ENCODE peak calls at places on chromosomes 11 and 22, in five cellular contexts. One of them, this sample, is unnamed.

GRCh38 chr11:125262825-125263218 is 98.3 kb downstream of the PKNOX2 start:
- DNase-seq in thoracic aorta: no peak
- DNase-seq in fibroblast of lung: no peak
- DNase-seq in transverse colon: no peak
- DNase-seq in PC-3: no peak
- DNase-seq in this sample: peak

GRCh38 chr22:42075277-42075676 is 1.2 kb downstream of the PHETA2 start:
- DNase-seq in transverse colon: no peak
- DNase-seq in PC-3: no peak
- DNase-seq in thoracic aorta: no peak
- DNase-seq in fibroblast of lung: no peak
- DNase-seq in this sample: no peak

GRCh38 chr11:6695377-6695776 is 12.2 kb upstream of the MRPL17 start:
- DNase-seq in transverse colon: no peak
- DNase-seq in thoracic aorta: no peak
- DNase-seq in PC-3: no peak
- DNase-seq in fibroblast of lung: peak
- DNase-seq in this sample: peak

GRCh38 chr11:25163421-25163820 is 666.6 kb downstream of the LUZP2 start:
- DNase-seq in transverse colon: no peak
- DNase-seq in PC-3: no peak
- DNase-seq in thoracic aorta: no peak
- DNase-seq in fibroblast of lung: peak
- DNase-seq in this sample: peak

GRCh38 chr11:2707736-2708135 is 7.9 kb upstream of the KCNQ1OT1 start:
- DNase-seq in transverse colon: no peak
- DNase-seq in PC-3: no peak
- DNase-seq in thoracic aorta: no peak
- DNase-seq in fibroblast of lung: no peak
- DNase-seq in this sample: no peak

GRCh38 chr11:62013266-62014157 is 46.1 kb upstream of the FTH1 start:
- DNase-seq in fibroblast of lung: no peak
- DNase-seq in transverse colon: peak
- DNase-seq in PC-3: peak
- DNase-seq in thoracic aorta: no peak
- DNase-seq in this sample: no peak

GRCh38 chr11:119352857-119353260 is 6.4 kb upstream of the MFRP start:
- DNase-seq in transverse colon: no peak
- DNase-seq in PC-3: peak
- DNase-seq in thoracic aorta: no peak
- DNase-seq in fibroblast of lung: peak
- DNase-seq in this sample: peak

GRCh38 chr11:70111269-70112016 is 33.3 kb downstream of the ANO1 start:
- DNase-seq in PC-3: peak
- DNase-seq in thoracic aorta: no peak
- DNase-seq in transverse colon: peak
- DNase-seq in fibroblast of lung: peak
- DNase-seq in this sample: peak

GRCh38 chr22:25750569-25751173 is 8.7 kb downstream of the MYO18B start:
- DNase-seq in PC-3: no peak
- DNase-seq in thoracic aorta: no peak
- DNase-seq in transverse colon: no peak
- DNase-seq in fibroblast of lung: no peak
- DNase-seq in this sample: no peak

GRCh38 chr22:26845016-26845728 is 187.8 kb downstream of the MIAT start:
- DNase-seq in fibroblast of lung: no peak
- DNase-seq in PC-3: no peak
- DNase-seq in transverse colon: no peak
- DNase-seq in thoracic aorta: no peak
- DNase-seq in this sample: peak

GRCh38 chr11:71477637-71478011 is 24.6 kb downstream of the NADSYN1 start:
- DNase-seq in PC-3: no peak
- DNase-seq in transverse colon: no peak
- DNase-seq in fibroblast of lung: no peak
- DNase-seq in thoracic aorta: no peak
- DNase-seq in this sample: no peak

GRCh38 chr22:36569999-36570398 is 41.0 kb upstream of the EIF3D start:
- DNase-seq in fibroblast of lung: peak
- DNase-seq in transverse colon: no peak
- DNase-seq in thoracic aorta: no peak
- DNase-seq in PC-3: no peak
- DNase-seq in this sample: peak

GRCh38 chr22:43239102-43239875 is 52.4 kb upstream of the TTLL12 start:
- DNase-seq in transverse colon: no peak
- DNase-seq in thoracic aorta: no peak
- DNase-seq in fibroblast of lung: no peak
- DNase-seq in PC-3: no peak
- DNase-seq in this sample: no peak

GRCh38 chr11:62604460-62605130 is 2.9 kb upstream of the MTA2 start:
- DNase-seq in transverse colon: no peak
- DNase-seq in PC-3: no peak
- DNase-seq in fibroblast of lung: no peak
- DNase-seq in thoracic aorta: no peak
- DNase-seq in this sample: peak

GRCh38 chr11:129766858-129767604 is 48.6 kb upstream of the TMEM45B start:
- DNase-seq in fibroblast of lung: peak
- DNase-seq in thoracic aorta: no peak
- DNase-seq in transverse colon: peak
- DNase-seq in PC-3: peak
- DNase-seq in this sample: peak

GRCh38 chr11:129694538-129694937 is 121.1 kb upstream of the TMEM45B start:
- DNase-seq in transverse colon: peak
- DNase-seq in fibroblast of lung: no peak
- DNase-seq in PC-3: peak
- DNase-seq in thoracic aorta: no peak
- DNase-seq in this sample: no peak

GRCh38 chr11:46906596-46906995 is 11.8 kb downstream of the LRP4 start:
- DNase-seq in thoracic aorta: no peak
- DNase-seq in PC-3: no peak
- DNase-seq in transverse colon: no peak
- DNase-seq in fibroblast of lung: no peak
- DNase-seq in this sample: peak

GRCh38 chr11:65262381-65262680 is 569 bp downstream of the POLA2 start:
- DNase-seq in transverse colon: peak
- DNase-seq in fibroblast of lung: peak
- DNase-seq in PC-3: peak
- DNase-seq in thoracic aorta: no peak
- DNase-seq in this sample: no peak

GRCh38 chr22:43228863-43229262 is 41.9 kb upstream of the TTLL12 start:
- DNase-seq in fibroblast of lung: no peak
- DNase-seq in thoracic aorta: no peak
- DNase-seq in transverse colon: no peak
- DNase-seq in PC-3: no peak
- DNase-seq in this sample: no peak

GRCh38 chr11:16611395-16612233 is 126.8 kb upstream of the C11orf58 start:
- DNase-seq in thoracic aorta: no peak
- DNase-seq in transverse colon: no peak
- DNase-seq in PC-3: no peak
- DNase-seq in fibroblast of lung: peak
- DNase-seq in this sample: no peak

GRCh38 chr11:10926801-10927200 is 68.9 kb upstream of the ZBED5 start:
- DNase-seq in thoracic aorta: no peak
- DNase-seq in PC-3: peak
- DNase-seq in transverse colon: no peak
- DNase-seq in fibroblast of lung: no peak
- DNase-seq in this sample: peak

GRCh38 chr22:39703890-39704658 is 133.5 kb downstream of the CACNA1I start:
- DNase-seq in transverse colon: peak
- DNase-seq in thoracic aorta: no peak
- DNase-seq in fibroblast of lung: peak
- DNase-seq in PC-3: no peak
- DNase-seq in this sample: no peak

GRCh38 chr22:42742940-42743339 is 22.3 kb upstream of the A4GALT start:
- DNase-seq in transverse colon: no peak
- DNase-seq in thoracic aorta: no peak
- DNase-seq in fibroblast of lung: no peak
- DNase-seq in PC-3: no peak
- DNase-seq in this sample: peak

GRCh38 chr11:120272303-120272702 is 32.4 kb downstream of the POU2F3 start:
- DNase-seq in PC-3: peak
- DNase-seq in thoracic aorta: no peak
- DNase-seq in fibroblast of lung: peak
- DNase-seq in transverse colon: no peak
- DNase-seq in this sample: peak

GRCh38 chr11:27204527-27204926 is 158.5 kb downstream of the CCDC34 start:
- DNase-seq in PC-3: peak
- DNase-seq in thoracic aorta: no peak
- DNase-seq in transverse colon: peak
- DNase-seq in fibroblast of lung: no peak
- DNase-seq in this sample: peak

GRCh38 chr11:69151811-69152210 is 3.9 kb upstream of the SMIM38 start:
- DNase-seq in PC-3: no peak
- DNase-seq in transverse colon: no peak
- DNase-seq in thoracic aorta: no peak
- DNase-seq in fibroblast of lung: no peak
- DNase-seq in this sample: no peak

GRCh38 chr11:1547467-1548098 is 24.5 kb downstream of the DUSP8 start:
- DNase-seq in fibroblast of lung: no peak
- DNase-seq in PC-3: no peak
- DNase-seq in transverse colon: no peak
- DNase-seq in thoracic aorta: no peak
- DNase-seq in this sample: no peak

GRCh38 chr11:1545432-1545831 is 26.6 kb downstream of the DUSP8 start:
- DNase-seq in transverse colon: no peak
- DNase-seq in thoracic aorta: no peak
- DNase-seq in fibroblast of lung: no peak
- DNase-seq in PC-3: no peak
- DNase-seq in this sample: no peak

GRCh38 chr11:1548221-1549070 is 23.6 kb downstream of the DUSP8 start:
- DNase-seq in fibroblast of lung: peak
- DNase-seq in transverse colon: peak
- DNase-seq in thoracic aorta: peak
- DNase-seq in PC-3: peak
- DNase-seq in this sample: peak

GRCh38 chr11:1546077-1546535 is 26.0 kb downstream of the DUSP8 start:
- DNase-seq in PC-3: no peak
- DNase-seq in transverse colon: peak
- DNase-seq in fibroblast of lung: no peak
- DNase-seq in thoracic aorta: no peak
- DNase-seq in this sample: no peak

GRCh38 chr11:1546536-1547466 is 25.3 kb downstream of the DUSP8 start:
- DNase-seq in thoracic aorta: no peak
- DNase-seq in PC-3: peak
- DNase-seq in fibroblast of lung: peak
- DNase-seq in transverse colon: peak
- DNase-seq in this sample: peak
- TF ChIP-seq CTCF in thoracic aorta: peak
- TF ChIP-seq CTCF in PC-3: peak
- TF ChIP-seq CTCF in fibroblast of lung: peak
- TF ChIP-seq CTCF in transverse colon: peak
- TF ChIP-seq CTCF in this sample: peak

DNA sequence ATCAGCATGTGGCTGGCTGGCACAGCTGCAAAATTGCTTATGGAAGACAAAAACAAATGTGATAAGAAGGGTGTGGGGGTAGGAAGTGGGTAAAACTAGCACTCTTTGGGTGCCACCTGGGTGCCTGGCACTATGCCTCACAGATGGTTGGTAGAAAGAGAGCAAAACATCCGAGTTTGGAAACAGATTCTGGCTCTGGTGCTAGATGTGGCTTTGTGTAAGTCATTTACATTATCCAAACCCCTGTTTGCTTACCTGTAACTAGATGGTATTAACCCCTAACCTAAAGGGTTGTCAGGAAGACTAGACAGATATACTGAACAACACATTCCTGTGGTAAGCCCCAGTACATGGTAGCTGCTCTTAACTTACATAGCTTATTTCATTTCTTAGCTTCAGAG is 905.6 kb downstream of the DLG2 start:
- DNase-seq in PC-3: no peak
- DNase-seq in fibroblast of lung: no peak
- DNase-seq in thoracic aorta: no peak
- DNase-seq in transverse colon: no peak
- DNase-seq in this sample: no peak
- H3K4me3 ChIP-seq in PC-3: no peak
- H3K4me3 ChIP-seq in fibroblast of lung: no peak
- H3K4me3 ChIP-seq in thoracic aorta: no peak
- H3K4me3 ChIP-seq in transverse colon: no peak
- H3K4me3 ChIP-seq in this sample: no peak

GRCh38 chr22:44957267-44957905 is 52.4 kb downstream of the PHF21B start:
- DNase-seq in PC-3: peak
- DNase-seq in transverse colon: no peak
- DNase-seq in fibroblast of lung: no peak
- DNase-seq in thoracic aorta: no peak
- DNase-seq in this sample: no peak
- TF ChIP-seq CTCF in PC-3: peak
- TF ChIP-seq CTCF in transverse colon: no peak
- TF ChIP-seq CTCF in fibroblast of lung: no peak
- TF ChIP-seq CTCF in thoracic aorta: no peak
- TF ChIP-seq CTCF in this sample: no peak

GRCh38 chr11:111764621-111765020 is 1.6 kb downstream of the PPP2R1B start:
- DNase-seq in transverse colon: no peak
- DNase-seq in thoracic aorta: no peak
- DNase-seq in PC-3: peak
- DNase-seq in fibroblast of lung: peak
- DNase-seq in this sample: peak
- H3K4me3 ChIP-seq in transverse colon: peak
- H3K4me3 ChIP-seq in thoracic aorta: peak
- H3K4me3 ChIP-seq in PC-3: peak
- H3K4me3 ChIP-seq in fibroblast of lung: peak
- H3K4me3 ChIP-seq in this sample: peak

GRCh38 chr11:132186699-132187098 is 816.3 kb downstream of the NTM start:
- DNase-seq in thoracic aorta: no peak
- DNase-seq in PC-3: no peak
- DNase-seq in fibroblast of lung: no peak
- DNase-seq in transverse colon: no peak
- DNase-seq in this sample: no peak
- TF ChIP-seq CTCF in thoracic aorta: no peak
- TF ChIP-seq CTCF in PC-3: peak
- TF ChIP-seq CTCF in fibroblast of lung: peak
- TF ChIP-seq CTCF in transverse colon: no peak
- TF ChIP-seq CTCF in this sample: peak

GRCh38 chr22:46018859-46019258 is 41.9 kb upstream of the WNT7B start:
- DNase-seq in transverse colon: no peak
- DNase-seq in thoracic aorta: no peak
- DNase-seq in PC-3: peak
- DNase-seq in fibroblast of lung: no peak
- DNase-seq in this sample: no peak

GRCh38 chr22:46017166-46017565 is 40.2 kb upstream of the WNT7B start:
- DNase-seq in transverse colon: no peak
- DNase-seq in thoracic aorta: no peak
- DNase-seq in PC-3: no peak
- DNase-seq in fibroblast of lung: no peak
- DNase-seq in this sample: no peak

GRCh38 chr22:46022881-46023512 is 46.0 kb upstream of the WNT7B start:
- DNase-seq in transverse colon: peak
- DNase-seq in fibroblast of lung: no peak
- DNase-seq in thoracic aorta: no peak
- DNase-seq in PC-3: no peak
- DNase-seq in this sample: no peak

GRCh38 chr22:46021577-46021976 is 44.6 kb upstream of the WNT7B start:
- DNase-seq in transverse colon: peak
- DNase-seq in fibroblast of lung: no peak
- DNase-seq in thoracic aorta: no peak
- DNase-seq in PC-3: no peak
- DNase-seq in this sample: no peak

GRCh38 chr22:46019351-46019750 is 42.4 kb upstream of the WNT7B start:
- DNase-seq in fibroblast of lung: no peak
- DNase-seq in transverse colon: peak
- DNase-seq in PC-3: peak
- DNase-seq in thoracic aorta: no peak
- DNase-seq in this sample: no peak
- H3K4me3 ChIP-seq in fibroblast of lung: no peak
- H3K4me3 ChIP-seq in transverse colon: no peak
- H3K4me3 ChIP-seq in PC-3: no peak
- H3K4me3 ChIP-seq in thoracic aorta: no peak
- H3K4me3 ChIP-seq in this sample: no peak

This sample was measured in cardiac fibroblast.